ENCODE peak calls at places on chromosomes 3 and 15, in four cellular contexts. J is heart right ventricle, U is tibial nerve, T is psoas muscle. R is an unnamed sample. For H3K4me1, the result is how much of the 10 kb centered on the place peaks cover.

GRCh38 chr3:149376728-149377407 is 581 bp downstream of the TM4SF1 start:
- DNase-seq in T (no peak), J (peak), U (no peak), R (no peak)

GRCh38 chr15:90519688-90520087 is 10.0 kb upstream of the CRTC3 start:
- DNase-seq in U (no peak), J (no peak), T (no peak), R (no peak)

GRCh38 chr15:31374489-31374888 is 47.9 kb downstream of the KLF13 start:
- DNase-seq in U (no peak), T (no peak), J (no peak), R (no peak)

GRCh38 chr15:65377105-65377975 is 462 bp downstream of the IGDCC3 start:
- DNase-seq in U (no peak), J (no peak), T (peak), R (no peak)

GRCh38 chr3:126339466-126339865 is 17.7 kb downstream of the KLF15 start:
- DNase-seq in U (peak), T (no peak), J (no peak), R (no peak)

GRCh38 chr15:66617137-66618090 is 51.6 kb upstream of the LCTL start:
- DNase-seq in T (peak), J (peak), U (peak), R (peak)

GRCh38 chr15:28025413-28025812 is 73.7 kb downstream of the OCA2 start:
- DNase-seq in U (no peak), T (no peak), J (no peak), R (no peak)

GRCh38 chr15:77673801-77674317 is 41.1 kb upstream of the LINGO1 start:
- DNase-seq in T (no peak), U (no peak), J (no peak), R (no peak)

GRCh38 chr3:148075829-148076716 is 621.6 kb upstream of the AGTR1 start:
- DNase-seq in U (no peak), T (no peak), J (no peak), R (no peak)

GRCh38 chr15:50162988-50163718 is 18.8 kb upstream of the SLC27A2 start:
- DNase-seq in J (no peak), T (no peak), U (no peak), R (no peak)

GRCh38 chr3:140910860-140911259 is 30.8 kb upstream of the SLC25A36 start:
- DNase-seq in J (no peak), U (no peak), T (no peak), R (no peak)

GRCh38 chr3:15223684-15224575 is 17.9 kb downstream of the CAPN7 start:
- DNase-seq in T (no peak), J (no peak), U (no peak), R (no peak)

GRCh38 chr3:126961191-126961790 is 21.6 kb upstream of the PLXNA1 start:
- DNase-seq in T (peak), J (peak), U (peak), R (peak)

GRCh38 chr3:38457111-38458003 is 3.7 kb downstream of the ACVR2B start:
- DNase-seq in J (no peak), U (no peak), T (no peak), R (no peak)

GRCh38 chr3:32614956-32615355 is 44.3 kb upstream of the DYNC1LI1 start:
- DNase-seq in T (no peak), U (no peak), J (no peak), R (no peak)

GRCh38 chr3:188979236-188979635 is 192.5 kb upstream of the TPRG1 start:
- DNase-seq in J (no peak), U (no peak), T (no peak), R (no peak)

GRCh38 chr3:181913254-181913653 is 201.5 kb downstream of the SOX2 start:
- DNase-seq in J (no peak), U (no peak), T (no peak), R (no peak)

GRCh38 chr3:195446359-195446758 is 3.5 kb upstream of the ACAP2 start:
- DNase-seq in T (no peak), J (no peak), U (no peak), R (no peak)

GRCh38 chr15:68057089-68057488 is 3.0 kb downstream of the PIAS1 start:
- DNase-seq in U (no peak), J (no peak), T (no peak), R (no peak)

GRCh38 chr3:193031909-193032308 is 114.3 kb upstream of the MB21D2 start:
- DNase-seq in J (no peak), U (no peak), T (no peak), R (no peak)

GRCh38 chr3:96813820-96814580 is 394 bp upstream of the EPHA6 start:
- DNase-seq in T (peak), J (peak), U (peak), R (no peak)

GRCh38 chr3:49623071-49623470 is 51.1 kb upstream of the APEH start:
- DNase-seq in T (no peak), J (no peak), U (no peak), R (no peak)

GRCh38 chr3:123773681-123774431 is 110.3 kb downstream of the MYLK start:
- DNase-seq in J (no peak), T (peak), U (peak), R (no peak)

GRCh38 chr3:132255041-132255745 is 62.0 kb upstream of the ACP3 start:
- DNase-seq in U (no peak), T (no peak), J (no peak), R (no peak)

GRCh38 chr15:56929389-56929788 is 10.9 kb downstream of the TCF12 start:
- DNase-seq in J (no peak), U (no peak), T (no peak), R (no peak)

GRCh38 chr15:25891108-25891507 is 28.0 kb upstream of the ATP10A start:
- DNase-seq in T (no peak), U (no peak), J (no peak), R (no peak)

GRCh38 chr15:62894322-62895085 is 148.0 kb upstream of the TPM1 start:
- DNase-seq in T (no peak), J (no peak), U (no peak), R (no peak)

GRCh38 chr3:149198611-149199010 is 23.0 kb downstream of the CP start:
- DNase-seq in J (no peak), T (no peak), U (no peak), R (no peak)

GRCh38 chr3:115194461-115194860 is 47.4 kb upstream of the ZBTB20 start:
- DNase-seq in U (no peak), T (no peak), J (no peak), R (no peak)

GRCh38 chr3:13281657-13282527 is 138.2 kb downstream of the NUP210 start:
- DNase-seq in T (peak), U (no peak), J (peak), R (no peak)

GRCh38 chr15:79179108-79179561 is 88.6 kb upstream of the RASGRF1 start:
- DNase-seq in T (no peak), U (no peak), J (no peak), R (no peak)

GRCh38 chr3:32376098-32376497 is 15.6 kb upstream of the CMTM7 start:
- DNase-seq in T (no peak), U (no peak), J (no peak), R (no peak)

GRCh38 chr3:48408823-48409281 is 21.0 kb downstream of the PLXNB1 start:
- DNase-seq in U (peak), T (no peak), J (no peak), R (peak)

GRCh38 chr15:44782516-44782915 is 46.2 kb downstream of the TRIM69 start:
- DNase-seq in T (no peak), J (no peak), U (no peak), R (no peak)

GRCh38 chr3:131630812-131631211 is 128.0 kb upstream of the MRPL3 start:
- DNase-seq in J (no peak), U (no peak), T (no peak), R (no peak)

GRCh38 chr3:28860307-28860706 is 420.6 kb upstream of the RBMS3 start:
- DNase-seq in J (no peak), T (peak), U (peak), R (no peak)

GRCh38 chr3:55329849-55330248 is 157.3 kb downstream of the WNT5A start:
- DNase-seq in J (no peak), T (no peak), U (no peak), R (no peak)

DNA sequence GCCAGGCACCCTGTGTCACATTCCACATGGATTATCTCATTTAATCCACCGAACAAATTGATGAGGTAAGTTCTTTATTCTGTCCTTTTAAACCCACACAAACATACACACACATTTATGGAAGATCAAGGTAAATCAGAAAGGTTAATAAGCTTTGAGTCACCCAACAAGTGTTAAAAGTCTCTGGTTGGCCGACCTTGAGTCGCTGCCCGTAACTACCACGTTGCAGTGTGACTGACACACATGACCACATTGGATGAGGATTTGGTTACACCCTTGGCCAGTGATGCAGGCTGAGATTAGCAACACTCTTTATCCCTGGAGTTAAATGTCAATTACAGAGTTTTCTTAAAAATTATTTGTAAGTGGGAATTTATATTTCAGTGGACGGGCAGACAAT is 19.2 kb downstream of the FOXP1 start:
- DNase-seq in U (peak), J (no peak), T (peak), R (no peak)
- H3K4me1 ChIP-seq in U (under half), J (under half), T (under half), R (under half)

GRCh38 chr3:128354788-128355548 is 111.7 kb downstream of the DNAJB8 start:
- DNase-seq in J (no peak), T (no peak), U (no peak), R (no peak)
- H3K4me1 ChIP-seq in J (under half), T (under half), U (under half), R (under half)

GRCh38 chr3:129738189-129738588 is 131.7 kb upstream of the PLXND1 start:
- DNase-seq in J (no peak), U (no peak), T (no peak), R (no peak)
- H3K4me1 ChIP-seq in J (under half), U (under half), T (under half), R (under half)

DNA sequence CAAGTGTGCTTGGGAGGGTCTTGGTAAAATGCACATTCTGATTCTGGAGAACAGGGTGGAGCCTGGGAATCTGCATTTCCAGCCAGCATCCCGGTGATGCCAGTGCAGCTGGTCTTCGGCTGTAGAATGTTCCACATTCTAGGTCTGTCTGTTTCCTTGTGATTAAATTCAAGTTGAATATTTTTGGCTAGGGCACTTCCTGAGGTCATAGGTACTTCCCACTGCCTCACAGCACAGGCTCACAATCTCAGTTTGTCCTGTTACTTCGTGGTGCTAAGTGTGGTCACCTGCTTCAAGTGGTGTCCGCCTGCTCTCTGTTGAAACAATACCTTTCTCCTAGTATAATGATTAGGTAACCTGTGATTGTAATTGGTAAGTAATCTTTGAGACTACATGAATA is 40.1 kb downstream of the FLNB start:
- DNase-seq in U (no peak), T (no peak), J (peak), R (no peak)
- H3K4me1 ChIP-seq in U (half or more), T (under half), J (under half), R (half or more)

GRCh38 chr15:40449275-40449674 is 8.5 kb downstream of the BAHD1 start:
- DNase-seq in J (no peak), T (no peak), U (no peak), R (no peak)

GRCh38 chr15:40452296-40453090 is 11.7 kb downstream of the BAHD1 start:
- DNase-seq in U (no peak), T (no peak), J (no peak), R (no peak)

GRCh38 chr15:40448354-40448753 is 7.6 kb downstream of the BAHD1 start:
- DNase-seq in T (no peak), J (no peak), U (no peak), R (no peak)

GRCh38 chr15:40450047-40450446 is 9.3 kb downstream of the BAHD1 start:
- DNase-seq in T (no peak), J (no peak), U (no peak), R (no peak)

GRCh38 chr15:40451497-40452158 is 10.9 kb downstream of the BAHD1 start:
- DNase-seq in J (no peak), U (no peak), T (no peak), R (no peak)
- H3K4me1 ChIP-seq in J (under half), U (under half), T (under half), R (under half)

DNA sequence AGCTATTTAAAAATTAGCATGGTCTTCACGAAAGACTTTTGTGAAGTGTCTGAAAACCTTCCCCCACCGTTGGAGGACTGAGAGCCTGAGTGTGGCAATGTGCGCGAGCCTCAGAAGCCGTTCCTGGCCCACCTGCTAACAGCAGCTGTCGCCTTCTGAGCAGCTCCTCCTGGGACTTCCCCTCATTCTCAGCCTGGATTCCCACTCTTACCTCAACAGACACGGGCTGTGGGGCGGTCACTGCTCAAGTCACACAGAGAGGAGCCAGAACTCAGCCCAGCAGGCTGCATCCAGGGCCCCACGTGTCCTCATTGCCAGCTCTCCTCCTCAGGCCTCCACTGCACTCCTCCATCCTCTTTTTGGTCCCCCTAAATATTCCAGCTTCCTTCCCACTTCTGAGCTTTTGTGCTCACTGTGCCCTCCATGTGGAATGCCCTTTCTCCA is 7.8 kb downstream of the DNASE1L3 start:
- DNase-seq in U (no peak), J (no peak), T (no peak), R (no peak)
- H3K4me1 ChIP-seq in U (under half), J (under half), T (under half), R (under half)

DNA sequence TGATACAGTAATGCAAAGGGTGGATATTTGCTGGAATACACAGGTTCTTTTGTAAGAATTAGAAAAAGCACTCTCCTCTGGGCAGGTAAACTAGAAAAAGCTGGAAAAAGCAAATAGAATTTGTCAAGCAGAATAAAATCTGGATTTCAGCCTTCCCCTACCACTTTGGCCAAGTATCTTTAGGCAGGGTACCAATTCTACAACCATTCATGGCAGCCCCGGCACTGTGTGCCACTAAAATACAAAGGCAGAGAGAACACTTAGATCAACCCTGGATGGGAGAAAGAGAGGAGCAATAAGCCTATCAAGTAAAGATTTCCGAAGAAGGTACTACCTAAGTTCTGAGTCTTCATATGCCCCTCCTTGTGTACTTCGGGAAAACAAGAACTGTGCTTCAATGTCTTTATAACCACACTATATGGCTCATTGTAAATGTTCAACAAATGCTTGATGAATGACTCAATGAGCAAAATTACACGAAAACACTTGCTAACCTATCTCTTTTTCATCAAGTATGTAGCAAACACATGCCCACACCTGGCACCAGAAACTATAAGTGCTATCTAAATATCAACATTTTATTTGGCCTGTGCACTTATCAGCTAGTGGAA is 20.8 kb downstream of the STAG1 start:
- DNase-seq in J (no peak), U (no peak), T (no peak), R (no peak)
- H3K4me1 ChIP-seq in J (under half), U (under half), T (half or more), R (half or more)